ENCODE peak calls at places on chromosomes 12 and 14, in seven cellular contexts. One of them, this sample, is unnamed.
A peak's percentile ranks its signal among the peaks of the same experiment; 100 is the strongest.

GRCh38 chr12:496736-497135 is 37.0 kb downstream of the B4GALNT3 start:
- DNase-seq in CD8-positive, alpha-beta T cell: no peak
- DNase-seq in right cardiac atrium: no peak
- DNase-seq in spleen: no peak
- DNase-seq in upper lobe of right lung: no peak
- DNase-seq in left ventricle myocardium inferior: no peak
- DNase-seq in cardiac muscle cell: no peak
- DNase-seq in this sample: no peak

GRCh38 chr14:81400202-81400678 is at the start of gene STON2:
- DNase-seq in right cardiac atrium: peak; percentile 45
- DNase-seq in upper lobe of right lung: no peak
- DNase-seq in cardiac muscle cell: peak; percentile 33
- DNase-seq in spleen: no peak
- DNase-seq in CD8-positive, alpha-beta T cell: no peak
- DNase-seq in left ventricle myocardium inferior: no peak
- DNase-seq in this sample: no peak

GRCh38 chr12:81078469-81079196 is 754 bp downstream of the ACSS3 start:
- DNase-seq in CD8-positive, alpha-beta T cell: no peak
- DNase-seq in right cardiac atrium: peak; percentile 30
- DNase-seq in left ventricle myocardium inferior: no peak
- DNase-seq in cardiac muscle cell: peak; percentile 79
- DNase-seq in upper lobe of right lung: no peak
- DNase-seq in spleen: no peak
- DNase-seq in this sample: no peak

GRCh38 chr14:73246387-73247150 is 9.3 kb downstream of the PAPLN start:
- DNase-seq in left ventricle myocardium inferior: no peak
- DNase-seq in right cardiac atrium: no peak
- DNase-seq in CD8-positive, alpha-beta T cell: no peak
- DNase-seq in cardiac muscle cell: no peak
- DNase-seq in spleen: peak; percentile 53
- DNase-seq in upper lobe of right lung: no peak
- DNase-seq in this sample: peak; percentile 18

GRCh38 chr14:74771409-74771808 is 8.3 kb downstream of the YLPM1 start:
- DNase-seq in spleen: no peak
- DNase-seq in cardiac muscle cell: peak; percentile 20
- DNase-seq in CD8-positive, alpha-beta T cell: no peak
- DNase-seq in left ventricle myocardium inferior: no peak
- DNase-seq in right cardiac atrium: no peak
- DNase-seq in upper lobe of right lung: no peak
- DNase-seq in this sample: no peak

GRCh38 chr14:68363841-68364711 is 428.8 kb downstream of the ZFP36L1 start:
- DNase-seq in right cardiac atrium: peak; percentile 74
- DNase-seq in upper lobe of right lung: peak; percentile 78
- DNase-seq in spleen: peak; percentile 85
- DNase-seq in CD8-positive, alpha-beta T cell: no peak
- DNase-seq in cardiac muscle cell: peak; percentile 36
- DNase-seq in left ventricle myocardium inferior: peak; percentile 47
- DNase-seq in this sample: peak; percentile 70

GRCh38 chr14:78135450-78135891 is 34.7 kb upstream of the NRXN3 start:
- DNase-seq in left ventricle myocardium inferior: no peak
- DNase-seq in right cardiac atrium: no peak
- DNase-seq in upper lobe of right lung: no peak
- DNase-seq in cardiac muscle cell: no peak
- DNase-seq in CD8-positive, alpha-beta T cell: no peak
- DNase-seq in spleen: no peak
- DNase-seq in this sample: no peak

GRCh38 chr12:8493084-8493483 is 20.2 kb upstream of the CLEC4D start:
- DNase-seq in cardiac muscle cell: no peak
- DNase-seq in left ventricle myocardium inferior: no peak
- DNase-seq in spleen: no peak
- DNase-seq in upper lobe of right lung: no peak
- DNase-seq in right cardiac atrium: no peak
- DNase-seq in CD8-positive, alpha-beta T cell: no peak
- DNase-seq in this sample: no peak

GRCh38 chr14:93137864-93138263 is 22.1 kb upstream of the ITPK1 start:
- DNase-seq in right cardiac atrium: peak; percentile 81
- DNase-seq in spleen: no peak
- DNase-seq in cardiac muscle cell: peak; percentile 46
- DNase-seq in CD8-positive, alpha-beta T cell: no peak
- DNase-seq in left ventricle myocardium inferior: peak; percentile 63
- DNase-seq in upper lobe of right lung: peak; percentile 86
- DNase-seq in this sample: peak; percentile 92

GRCh38 chr14:89551955-89552354 is 134.9 kb upstream of the FOXN3 start:
- DNase-seq in right cardiac atrium: no peak
- DNase-seq in cardiac muscle cell: no peak
- DNase-seq in left ventricle myocardium inferior: no peak
- DNase-seq in CD8-positive, alpha-beta T cell: no peak
- DNase-seq in upper lobe of right lung: no peak
- DNase-seq in spleen: no peak
- DNase-seq in this sample: no peak

GRCh38 chr14:59829469-59829868 is 41.1 kb downstream of the RTN1 start:
- DNase-seq in CD8-positive, alpha-beta T cell: no peak
- DNase-seq in cardiac muscle cell: no peak
- DNase-seq in spleen: no peak
- DNase-seq in left ventricle myocardium inferior: no peak
- DNase-seq in right cardiac atrium: no peak
- DNase-seq in upper lobe of right lung: no peak
- DNase-seq in this sample: no peak

GRCh38 chr14:24921903-24922302 is 128.0 kb downstream of the STXBP6 start:
- DNase-seq in CD8-positive, alpha-beta T cell: no peak
- DNase-seq in left ventricle myocardium inferior: no peak
- DNase-seq in right cardiac atrium: no peak
- DNase-seq in upper lobe of right lung: no peak
- DNase-seq in cardiac muscle cell: peak; percentile 39
- DNase-seq in spleen: no peak
- DNase-seq in this sample: no peak

GRCh38 chr12:98973395-98973794 is 328.3 kb downstream of the APAF1 start:
- DNase-seq in right cardiac atrium: no peak
- DNase-seq in left ventricle myocardium inferior: no peak
- DNase-seq in cardiac muscle cell: peak; percentile 24
- DNase-seq in upper lobe of right lung: no peak
- DNase-seq in CD8-positive, alpha-beta T cell: no peak
- DNase-seq in spleen: no peak
- DNase-seq in this sample: no peak

GRCh38 chr14:90625445-90625844 is 190.8 kb downstream of the TTC7B start:
- DNase-seq in right cardiac atrium: no peak
- DNase-seq in CD8-positive, alpha-beta T cell: no peak
- DNase-seq in spleen: no peak
- DNase-seq in cardiac muscle cell: no peak
- DNase-seq in upper lobe of right lung: no peak
- DNase-seq in left ventricle myocardium inferior: no peak
- DNase-seq in this sample: no peak

GRCh38 chr12:100755186-100755585 is 39.4 kb upstream of the ANO4 start:
- DNase-seq in cardiac muscle cell: no peak
- DNase-seq in CD8-positive, alpha-beta T cell: no peak
- DNase-seq in spleen: no peak
- DNase-seq in right cardiac atrium: no peak
- DNase-seq in left ventricle myocardium inferior: no peak
- DNase-seq in upper lobe of right lung: no peak
- DNase-seq in this sample: no peak

GRCh38 chr12:47652491-47653234 is 53.2 kb downstream of the RPAP3 start:
- DNase-seq in right cardiac atrium: peak; percentile 43
- DNase-seq in left ventricle myocardium inferior: peak; percentile 18
- DNase-seq in cardiac muscle cell: no peak
- DNase-seq in spleen: no peak
- DNase-seq in upper lobe of right lung: no peak
- DNase-seq in CD8-positive, alpha-beta T cell: no peak
- DNase-seq in this sample: no peak

GRCh38 chr14:97719931-97720330 is 922.7 kb downstream of the VRK1 start:
- DNase-seq in CD8-positive, alpha-beta T cell: no peak
- DNase-seq in cardiac muscle cell: no peak
- DNase-seq in spleen: no peak
- DNase-seq in left ventricle myocardium inferior: no peak
- DNase-seq in right cardiac atrium: no peak
- DNase-seq in upper lobe of right lung: no peak
- DNase-seq in this sample: no peak

GRCh38 chr12:569803-570236 is 93.4 kb downstream of the NINJ2 start:
- DNase-seq in CD8-positive, alpha-beta T cell: peak; percentile 93
- DNase-seq in left ventricle myocardium inferior: peak; percentile 91
- DNase-seq in cardiac muscle cell: peak; percentile 90
- DNase-seq in upper lobe of right lung: peak; percentile 93
- DNase-seq in right cardiac atrium: peak; percentile 97
- DNase-seq in spleen: peak; percentile 96
- DNase-seq in this sample: peak; percentile 95

GRCh38 chr12:55983229-55983849 is 9.5 kb downstream of the RAB5B start:
- DNase-seq in cardiac muscle cell: no peak
- DNase-seq in right cardiac atrium: no peak
- DNase-seq in left ventricle myocardium inferior: no peak
- DNase-seq in upper lobe of right lung: no peak
- DNase-seq in spleen: no peak
- DNase-seq in CD8-positive, alpha-beta T cell: no peak
- DNase-seq in this sample: no peak

DNA sequence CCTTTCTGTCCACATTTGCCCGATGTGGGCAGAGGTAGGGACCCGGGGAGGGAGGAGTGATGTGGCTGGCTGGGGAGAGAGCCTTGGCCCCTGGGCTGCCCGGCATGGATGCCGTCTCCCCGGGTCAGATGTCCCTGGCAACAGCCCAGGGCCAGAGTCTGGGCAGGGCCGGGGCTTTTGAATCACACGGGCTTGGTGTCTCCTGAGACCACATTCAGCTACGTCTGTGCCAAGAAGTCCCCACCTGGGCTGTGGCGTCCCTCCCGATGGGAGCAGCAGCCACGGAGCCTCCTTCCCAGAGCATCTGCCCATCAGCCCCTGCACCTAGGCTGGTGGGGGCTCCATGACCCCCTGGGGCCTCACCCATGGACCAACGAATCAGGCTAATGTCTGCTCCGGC is 109.3 kb downstream of the RFLNA start:
- DNase-seq in CD8-positive, alpha-beta T cell: no peak
- DNase-seq in spleen: no peak
- DNase-seq in cardiac muscle cell: no peak
- DNase-seq in right cardiac atrium: peak; percentile 77
- DNase-seq in left ventricle myocardium inferior: no peak
- DNase-seq in upper lobe of right lung: no peak
- DNase-seq in this sample: no peak
- H3K27ac ChIP-seq in CD8-positive, alpha-beta T cell: no peak overlapping the region
- H3K27ac ChIP-seq in spleen: no peak overlapping the region
- H3K27ac ChIP-seq in cardiac muscle cell: no peak overlapping the region
- H3K27ac ChIP-seq in right cardiac atrium: no peak overlapping the region
- H3K27ac ChIP-seq in left ventricle myocardium inferior: peak overlapping the region; percentile 62
- H3K27ac ChIP-seq in upper lobe of right lung: no peak overlapping the region
- H3K27ac ChIP-seq in this sample: no peak overlapping the region

GRCh38 chr12:32546272-32546671 is 132.8 kb upstream of the DNM1L start:
- DNase-seq in CD8-positive, alpha-beta T cell: no peak
- DNase-seq in right cardiac atrium: no peak
- DNase-seq in upper lobe of right lung: no peak
- DNase-seq in spleen: no peak
- DNase-seq in left ventricle myocardium inferior: no peak
- DNase-seq in cardiac muscle cell: no peak
- DNase-seq in this sample: no peak

GRCh38 chr12:32545413-32545970 is 133.6 kb upstream of the DNM1L start:
- DNase-seq in CD8-positive, alpha-beta T cell: no peak
- DNase-seq in left ventricle myocardium inferior: no peak
- DNase-seq in upper lobe of right lung: no peak
- DNase-seq in cardiac muscle cell: no peak
- DNase-seq in right cardiac atrium: no peak
- DNase-seq in spleen: no peak
- DNase-seq in this sample: no peak

GRCh38 chr12:32548691-32549412 is 130.2 kb upstream of the DNM1L start:
- DNase-seq in left ventricle myocardium inferior: no peak
- DNase-seq in CD8-positive, alpha-beta T cell: no peak
- DNase-seq in spleen: no peak
- DNase-seq in right cardiac atrium: peak; percentile 69
- DNase-seq in cardiac muscle cell: peak; percentile 89
- DNase-seq in upper lobe of right lung: no peak
- DNase-seq in this sample: no peak

GRCh38 chr12:32551058-32551457 is 128.0 kb upstream of the DNM1L start:
- DNase-seq in right cardiac atrium: no peak
- DNase-seq in left ventricle myocardium inferior: no peak
- DNase-seq in spleen: no peak
- DNase-seq in upper lobe of right lung: no peak
- DNase-seq in CD8-positive, alpha-beta T cell: no peak
- DNase-seq in cardiac muscle cell: no peak
- DNase-seq in this sample: no peak

DNA sequence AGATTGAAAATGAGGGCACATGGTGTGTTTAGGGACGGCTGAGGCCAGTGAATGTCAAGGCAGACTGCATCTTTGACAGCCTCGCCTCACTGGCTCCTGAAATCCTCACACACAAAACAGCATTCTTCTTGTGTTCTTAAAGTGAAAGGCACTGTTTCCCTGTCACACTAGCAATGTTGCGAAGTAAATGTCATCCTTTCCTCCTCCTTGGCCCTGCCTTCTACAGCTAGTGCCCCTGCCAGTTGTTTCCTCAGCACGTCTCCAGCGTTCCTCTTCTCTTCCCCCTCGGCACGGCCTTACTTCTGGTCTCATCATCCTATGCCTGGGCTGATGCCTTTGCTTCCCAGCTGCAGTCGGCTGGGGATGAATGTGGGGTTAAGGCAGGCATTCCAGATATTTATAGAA is 129.4 kb upstream of the DNM1L start:
- DNase-seq in cardiac muscle cell: peak; percentile 64
- DNase-seq in CD8-positive, alpha-beta T cell: no peak
- DNase-seq in right cardiac atrium: peak; percentile 56
- DNase-seq in spleen: no peak
- DNase-seq in upper lobe of right lung: no peak
- DNase-seq in left ventricle myocardium inferior: no peak
- DNase-seq in this sample: no peak
- H3K4me3 ChIP-seq in cardiac muscle cell: no peak overlapping the region
- H3K4me3 ChIP-seq in CD8-positive, alpha-beta T cell: no peak overlapping the region
- H3K4me3 ChIP-seq in right cardiac atrium: no peak overlapping the region
- H3K4me3 ChIP-seq in spleen: no peak overlapping the region
- H3K4me3 ChIP-seq in upper lobe of right lung: no peak overlapping the region
- H3K4me3 ChIP-seq in left ventricle myocardium inferior: peak overlapping the region; percentile 34
- H3K4me3 ChIP-seq in this sample: no peak overlapping the region

GRCh38 chr12:131138638-131139362 is 185.1 kb downstream of the ADGRD1 start:
- DNase-seq in spleen: peak; percentile 63
- DNase-seq in cardiac muscle cell: no peak
- DNase-seq in CD8-positive, alpha-beta T cell: peak; percentile 13
- DNase-seq in upper lobe of right lung: no peak
- DNase-seq in left ventricle myocardium inferior: no peak
- DNase-seq in right cardiac atrium: no peak
- DNase-seq in this sample: no peak

GRCh38 chr12:131140069-131140435 is 186.3 kb downstream of the ADGRD1 start:
- DNase-seq in spleen: no peak
- DNase-seq in CD8-positive, alpha-beta T cell: peak; percentile 39
- DNase-seq in upper lobe of right lung: no peak
- DNase-seq in left ventricle myocardium inferior: no peak
- DNase-seq in right cardiac atrium: no peak
- DNase-seq in cardiac muscle cell: no peak
- DNase-seq in this sample: no peak

GRCh38 chr12:131140697-131141096 is 187.0 kb downstream of the ADGRD1 start:
- DNase-seq in cardiac muscle cell: no peak
- DNase-seq in left ventricle myocardium inferior: no peak
- DNase-seq in right cardiac atrium: no peak
- DNase-seq in upper lobe of right lung: no peak
- DNase-seq in CD8-positive, alpha-beta T cell: peak; percentile 25
- DNase-seq in spleen: no peak
- DNase-seq in this sample: no peak

GRCh38 chr12:131137836-131138637 is 184.3 kb downstream of the ADGRD1 start:
- DNase-seq in spleen: peak; percentile 67
- DNase-seq in CD8-positive, alpha-beta T cell: peak; percentile 38
- DNase-seq in left ventricle myocardium inferior: no peak
- DNase-seq in upper lobe of right lung: no peak
- DNase-seq in right cardiac atrium: no peak
- DNase-seq in cardiac muscle cell: peak; percentile 49
- DNase-seq in this sample: no peak

GRCh38 chr12:131139363-131140068 is 185.8 kb downstream of the ADGRD1 start:
- DNase-seq in right cardiac atrium: no peak
- DNase-seq in spleen: peak; percentile 56
- DNase-seq in upper lobe of right lung: peak; percentile 61
- DNase-seq in left ventricle myocardium inferior: no peak
- DNase-seq in CD8-positive, alpha-beta T cell: peak; percentile 34
- DNase-seq in cardiac muscle cell: no peak
- DNase-seq in this sample: peak; percentile 76
- H3K27ac ChIP-seq in right cardiac atrium: no peak overlapping the region
- H3K27ac ChIP-seq in spleen: no peak overlapping the region
- H3K27ac ChIP-seq in upper lobe of right lung: no peak overlapping the region
- H3K27ac ChIP-seq in left ventricle myocardium inferior: no peak overlapping the region
- H3K27ac ChIP-seq in CD8-positive, alpha-beta T cell: no peak overlapping the region
- H3K27ac ChIP-seq in cardiac muscle cell: no peak overlapping the region
- H3K27ac ChIP-seq in this sample: no peak overlapping the region

GRCh38 chr12:52278931-52279682 is 4.7 kb downstream of the KRT86 start:
- DNase-seq in right cardiac atrium: peak; percentile 91
- DNase-seq in upper lobe of right lung: peak; percentile 91
- DNase-seq in spleen: peak; percentile 93
- DNase-seq in left ventricle myocardium inferior: peak; percentile 71
- DNase-seq in cardiac muscle cell: peak; percentile 86
- DNase-seq in CD8-positive, alpha-beta T cell: peak; percentile 84
- DNase-seq in this sample: peak; percentile 90
- H3K4me3 ChIP-seq in right cardiac atrium: no peak overlapping the region
- H3K4me3 ChIP-seq in upper lobe of right lung: peak overlapping the region; percentile 8
- H3K4me3 ChIP-seq in spleen: no peak overlapping the region
- H3K4me3 ChIP-seq in left ventricle myocardium inferior: no peak overlapping the region
- H3K4me3 ChIP-seq in cardiac muscle cell: no peak overlapping the region
- H3K4me3 ChIP-seq in CD8-positive, alpha-beta T cell: no peak overlapping the region
- H3K4me3 ChIP-seq in this sample: no peak overlapping the region